ENCODE peak calls at places on chromosomes 16 and 17, in nine cellular contexts. Q is germinal center; L is stromal cell of bone marrow; F is naive thymus-derived CD4-positive, alpha-beta T cell; E is hippocampal formation; R is body of pancreas; Y is cardiac fibroblast; G is stimulated activated CD8-positive, alpha-beta memory T cell treated with anti-CD3 and anti-CD28 coated beads, Interleukin-7, amount 100 ng/mL, for 24 hours; P is NCI-H2171 treated with DMSO at 0.1 percent for 48 hours. Z is an unnamed sample.
A peak's percentile ranks its signal among the peaks of the same experiment; 100 is the strongest.

GRCh38 chr16:72270531-72270930 is 98.6 kb upstream of the PMFBP1 start:
- DNase-seq in Q (no peak), L (no peak), F (no peak), E (no peak), R (no peak), Y (peak; percentile 6), G (no peak), P (no peak), Z (peak; percentile 9)

GRCh38 chr16:4847774-4848587 is 700 bp downstream of the UBN1 start:
- DNase-seq in Q (peak; percentile 50), L (peak; percentile 41), F (peak; percentile 18), E (no peak), R (peak; percentile 87), Y (peak; percentile 73), G (peak; percentile 9), P (peak; percentile 28), Z (peak; percentile 73)

GRCh38 chr16:30948087-30948955 is 547 bp upstream of the ORAI3 start:
- DNase-seq in Q (peak; percentile 30), L (peak; percentile 98), F (no peak), E (peak; percentile 84), R (peak; percentile 90), Y (peak; percentile 99), G (no peak), P (peak; percentile 63), Z (peak; percentile 94)

GRCh38 chr16:86477642-86478041 is 32.7 kb upstream of the FOXF1 start:
- DNase-seq in Q (no peak), L (no peak), F (no peak), E (no peak), R (no peak), Y (peak; percentile 27), G (no peak), P (no peak), Z (no peak)

GRCh38 chr16:85057212-85057889 is 29.8 kb downstream of the KIAA0513 start:
- DNase-seq in Q (no peak), L (no peak), F (no peak), E (no peak), R (peak; percentile 55), Y (no peak), G (no peak), P (peak; percentile 42), Z (no peak)

GRCh38 chr17:956905-957304 is 22.7 kb downstream of the NXN start:
- DNase-seq in Q (no peak), L (no peak), F (no peak), E (no peak), R (no peak), Y (no peak), G (no peak), P (no peak), Z (no peak)

GRCh38 chr17:40312131-40312731 is 3.3 kb downstream of the RARA start:
- DNase-seq in Q (no peak), L (no peak), F (no peak), E (peak; percentile 40), R (no peak), Y (no peak), G (no peak), P (no peak), Z (peak; percentile 88)

GRCh38 chr16:5042574-5043171 is 8.9 kb upstream of the NAGPA start:
- DNase-seq in Q (no peak), L (no peak), F (no peak), E (no peak), R (no peak), Y (no peak), G (no peak), P (no peak), Z (peak; percentile 14)

Z was measured in myocyte.